ENCODE peak calls at places on chromosomes 6 and 20, in seven cellular contexts. H is right cardiac atrium, I is sciatic nerve, O is H7, Q is left ventricle myocardium superior, E is HepG2, B is NCI-H1436 treated with DMSO at 0.1 percent for 48 hours. T is an unnamed sample.

GRCh38 chr20:51428451-51429143 is 113.9 kb downstream of the NFATC2 start:
- DNase-seq in H (peak; percentile 90), I (no peak), O (peak; percentile 70), Q (peak; percentile 67), E (peak; percentile 75), B (no peak), T (no peak)

GRCh38 chr20:6489361-6490154 is 277.9 kb upstream of the BMP2 start:
- DNase-seq in H (no peak), I (no peak), O (no peak), Q (no peak), E (peak; percentile 86), B (no peak), T (no peak)

GRCh38 chr6:148257810-148258209 is 84.8 kb upstream of the SASH1 start:
- DNase-seq in H (no peak), I (no peak), O (no peak), Q (no peak), E (no peak), B (no peak), T (no peak)

GRCh38 chr6:111888928-111889696 is 15.9 kb upstream of the FYN start:
- DNase-seq in H (peak; percentile 75), I (peak; percentile 61), O (peak; percentile 45), Q (peak; percentile 47), E (no peak), B (no peak), T (no peak)

GRCh38 chr20:1841554-1842140 is 53.6 kb upstream of the SIRPA start:
- DNase-seq in H (peak; percentile 70), I (no peak), O (no peak), Q (peak; percentile 48), E (no peak), B (no peak), T (no peak)

GRCh38 chr6:22007469-22007868 is 289.4 kb downstream of the PRL start:
- DNase-seq in H (no peak), I (no peak), O (no peak), Q (no peak), E (no peak), B (no peak), T (no peak)

GRCh38 chr6:74068945-74069570 is 373.1 kb downstream of the CD109 start:
- DNase-seq in H (peak; percentile 34), I (no peak), O (no peak), Q (no peak), E (no peak), B (no peak), T (no peak)

GRCh38 chr6:35047265-35048011 is 93.7 kb downstream of the TCP11 start:
- DNase-seq in H (no peak), I (no peak), O (no peak), Q (no peak), E (no peak), B (no peak), T (no peak)

GRCh38 chr6:125942677-125943527 is 13.7 kb upstream of the HINT3 start:
- DNase-seq in H (no peak), I (no peak), O (no peak), Q (no peak), E (peak; percentile 59), B (no peak), T (no peak)

GRCh38 chr6:127811939-127812338 is 88.9 kb downstream of the THEMIS start:
- DNase-seq in H (no peak), I (no peak), O (no peak), Q (no peak), E (no peak), B (no peak), T (no peak)

GRCh38 chr20:8404912-8405635 is 273.0 kb downstream of the PLCB1 start:
- DNase-seq in H (peak; percentile 42), I (no peak), O (no peak), Q (no peak), E (no peak), B (no peak), T (no peak)

GRCh38 chr6:32852018-32852843 is 1.3 kb downstream of the TAP1 start:
- DNase-seq in H (peak; percentile 75), I (peak; percentile 71), O (peak; percentile 58), Q (peak; percentile 53), E (no peak), B (no peak), T (no peak)

GRCh38 chr6:131858765-131859490 is 51.1 kb downstream of the ENPP1 start:
- DNase-seq in H (no peak), I (no peak), O (no peak), Q (no peak), E (no peak), B (no peak), T (no peak)

GRCh38 chr20:13430346-13431002 is 208.3 kb downstream of the TASP1 start:
- DNase-seq in H (no peak), I (no peak), O (no peak), Q (no peak), E (peak; percentile 92), B (no peak), T (no peak)

GRCh38 chr6:5645275-5645674 is 361.4 kb downstream of the NRN1 start:
- DNase-seq in H (no peak), I (no peak), O (no peak), Q (no peak), E (no peak), B (peak; percentile 64), T (no peak)

GRCh38 chr6:16855460-16855859 is 94.2 kb upstream of the ATXN1 start:
- DNase-seq in H (no peak), I (no peak), O (no peak), Q (no peak), E (no peak), B (no peak), T (no peak)

GRCh38 chr20:18783385-18783959 is 30.1 kb upstream of the SCP2D1 start:
- DNase-seq in H (no peak), I (no peak), O (no peak), Q (no peak), E (no peak), B (no peak), T (no peak)

GRCh38 chr6:36677059-36677749 is 1.3 kb upstream of the CDKN1A start:
- DNase-seq in H (no peak), I (peak; percentile 64), O (no peak), Q (no peak), E (peak; percentile 31), B (no peak), T (no peak)

T was measured in CD4-positive, alpha-beta memory T cell.